ENCODE peak calls at places on chromosomes 16 and 17, in five cellular contexts. One of them, this sample, is unnamed.

GRCh38 chr17:71600137-71600789 is 520.6 kb upstream of the SOX9 start:
- DNase-seq in K562: no peak
- DNase-seq in H1: no peak
- DNase-seq in HepG2: no peak
- DNase-seq in endothelial cell of umbilical vein: no peak
- DNase-seq in this sample: no peak

GRCh38 chr17:12765544-12765943 is 23.8 kb upstream of the ARHGAP44 start:
- DNase-seq in K562: peak; percentile 15
- DNase-seq in HepG2: no peak
- DNase-seq in H1: no peak
- DNase-seq in endothelial cell of umbilical vein: no peak
- DNase-seq in this sample: peak; percentile 55

GRCh38 chr17:7885357-7886226 is 3.0 kb upstream of the CHD3 start:
- DNase-seq in HepG2: no peak
- DNase-seq in endothelial cell of umbilical vein: peak; percentile 50
- DNase-seq in K562: peak; percentile 82
- DNase-seq in H1: no peak
- DNase-seq in this sample: peak; percentile 48

GRCh38 chr16:50293994-50294855 is 27.9 kb downstream of the ADCY7 start:
- DNase-seq in endothelial cell of umbilical vein: no peak
- DNase-seq in K562: no peak
- DNase-seq in HepG2: no peak
- DNase-seq in H1: no peak
- DNase-seq in this sample: no peak

GRCh38 chr17:42323268-42323773 is 35.0 kb downstream of the STAT5A start:
- DNase-seq in endothelial cell of umbilical vein: no peak
- DNase-seq in K562: no peak
- DNase-seq in HepG2: no peak
- DNase-seq in H1: no peak
- DNase-seq in this sample: no peak

GRCh38 chr17:562174-562573 is 152.5 kb downstream of the VPS53 start:
- DNase-seq in H1: no peak
- DNase-seq in endothelial cell of umbilical vein: peak; percentile 83
- DNase-seq in K562: no peak
- DNase-seq in HepG2: no peak
- DNase-seq in this sample: no peak

GRCh38 chr17:32426894-32427293 is 17.4 kb upstream of the PSMD11 start:
- DNase-seq in endothelial cell of umbilical vein: no peak
- DNase-seq in H1: no peak
- DNase-seq in HepG2: no peak
- DNase-seq in K562: no peak
- DNase-seq in this sample: no peak

GRCh38 chr17:43324205-43324893 is 74.4 kb upstream of the ARL4D start:
- DNase-seq in H1: no peak
- DNase-seq in K562: no peak
- DNase-seq in endothelial cell of umbilical vein: peak; percentile 9
- DNase-seq in HepG2: no peak
- DNase-seq in this sample: peak; percentile 58

GRCh38 chr16:31186930-31187807 is 7.2 kb downstream of the FUS start:
- DNase-seq in K562: no peak
- DNase-seq in endothelial cell of umbilical vein: no peak
- DNase-seq in H1: no peak
- DNase-seq in HepG2: no peak
- DNase-seq in this sample: no peak

GRCh38 chr17:4492762-4493561 is 5.7 kb upstream of the SPNS2 start:
- DNase-seq in endothelial cell of umbilical vein: peak; percentile 54
- DNase-seq in K562: peak; percentile 67
- DNase-seq in HepG2: peak; percentile 61
- DNase-seq in H1: peak; percentile 38
- DNase-seq in this sample: peak; percentile 51

GRCh38 chr16:506246-506546 is 21.3 kb upstream of the CAPN15 start:
- DNase-seq in K562: no peak
- DNase-seq in H1: no peak
- DNase-seq in endothelial cell of umbilical vein: no peak
- DNase-seq in HepG2: no peak
- DNase-seq in this sample: no peak

GRCh38 chr17:14664511-14664910 is 363.6 kb downstream of the HS3ST3B1 start:
- DNase-seq in endothelial cell of umbilical vein: no peak
- DNase-seq in H1: no peak
- DNase-seq in HepG2: no peak
- DNase-seq in K562: no peak
- DNase-seq in this sample: no peak

GRCh38 chr16:13298676-13299075 is 397.3 kb downstream of the SHISA9 start:
- DNase-seq in HepG2: no peak
- DNase-seq in K562: no peak
- DNase-seq in H1: no peak
- DNase-seq in endothelial cell of umbilical vein: no peak
- DNase-seq in this sample: no peak

GRCh38 chr17:15941781-15942180 is 3.1 kb upstream of the ADORA2B start:
- DNase-seq in K562: no peak
- DNase-seq in endothelial cell of umbilical vein: no peak
- DNase-seq in H1: no peak
- DNase-seq in HepG2: no peak
- DNase-seq in this sample: no peak

GRCh38 chr17:72466606-72467005 is 345.8 kb downstream of the SOX9 start:
- DNase-seq in K562: no peak
- DNase-seq in HepG2: no peak
- DNase-seq in H1: no peak
- DNase-seq in endothelial cell of umbilical vein: no peak
- DNase-seq in this sample: no peak

GRCh38 chr17:81491193-81491592 is 21.4 kb downstream of the ACTG1 start:
- DNase-seq in HepG2: no peak
- DNase-seq in K562: peak; percentile 38
- DNase-seq in endothelial cell of umbilical vein: no peak
- DNase-seq in H1: no peak
- DNase-seq in this sample: peak; percentile 60

GRCh38 chr16:79915264-79916160 is 315.0 kb upstream of the MAF start:
- DNase-seq in endothelial cell of umbilical vein: no peak
- DNase-seq in H1: no peak
- DNase-seq in HepG2: no peak
- DNase-seq in K562: no peak
- DNase-seq in this sample: no peak

GRCh38 chr16:81994485-81994884 is 16.8 kb downstream of the SDR42E1 start:
- DNase-seq in H1: no peak
- DNase-seq in endothelial cell of umbilical vein: no peak
- DNase-seq in HepG2: no peak
- DNase-seq in K562: peak; percentile 35
- DNase-seq in this sample: peak; percentile 23

GRCh38 chr17:29179232-29180036 is 764 bp downstream of the MYO18A start:
- DNase-seq in K562: peak; percentile 97
- DNase-seq in endothelial cell of umbilical vein: peak; percentile 24
- DNase-seq in H1: peak; percentile 70
- DNase-seq in HepG2: peak; percentile 89
- DNase-seq in this sample: peak; percentile 79

GRCh38 chr17:36921131-36921851 is 16.0 kb upstream of the LHX1 start:
- DNase-seq in K562: peak; percentile 54
- DNase-seq in HepG2: peak; percentile 23
- DNase-seq in H1: no peak
- DNase-seq in endothelial cell of umbilical vein: no peak
- DNase-seq in this sample: peak; percentile 89

GRCh38 chr16:8661703-8662102 is 12.7 kb upstream of the ABAT start:
- DNase-seq in H1: no peak
- DNase-seq in K562: no peak
- DNase-seq in endothelial cell of umbilical vein: no peak
- DNase-seq in HepG2: no peak
- DNase-seq in this sample: no peak

GRCh38 chr16:72995151-72995881 is 52.6 kb downstream of the ZFHX3 start:
- DNase-seq in H1: peak; percentile 23
- DNase-seq in endothelial cell of umbilical vein: no peak
- DNase-seq in K562: peak; percentile 38
- DNase-seq in HepG2: no peak
- DNase-seq in this sample: peak; percentile 56

GRCh38 chr16:27426423-27427408 is 24.7 kb downstream of the IL21R start:
- DNase-seq in K562: peak; percentile 54
- DNase-seq in endothelial cell of umbilical vein: peak; percentile 36
- DNase-seq in H1: no peak
- DNase-seq in HepG2: peak; percentile 60
- DNase-seq in this sample: no peak

GRCh38 chr16:49862694-49863093 is 6.8 kb upstream of the ZNF423 start:
- DNase-seq in K562: no peak
- DNase-seq in HepG2: no peak
- DNase-seq in endothelial cell of umbilical vein: no peak
- DNase-seq in H1: no peak
- DNase-seq in this sample: no peak

GRCh38 chr17:79979201-79979840 is 56.4 kb downstream of the TBC1D16 start:
- DNase-seq in K562: no peak
- DNase-seq in HepG2: no peak
- DNase-seq in endothelial cell of umbilical vein: no peak
- DNase-seq in H1: no peak
- DNase-seq in this sample: no peak

GRCh38 chr17:835263-835662 is 53.1 kb downstream of the MRM3 start:
- DNase-seq in HepG2: peak; percentile 47
- DNase-seq in H1: peak; percentile 23
- DNase-seq in endothelial cell of umbilical vein: peak; percentile 37
- DNase-seq in K562: no peak
- DNase-seq in this sample: no peak

DNA sequence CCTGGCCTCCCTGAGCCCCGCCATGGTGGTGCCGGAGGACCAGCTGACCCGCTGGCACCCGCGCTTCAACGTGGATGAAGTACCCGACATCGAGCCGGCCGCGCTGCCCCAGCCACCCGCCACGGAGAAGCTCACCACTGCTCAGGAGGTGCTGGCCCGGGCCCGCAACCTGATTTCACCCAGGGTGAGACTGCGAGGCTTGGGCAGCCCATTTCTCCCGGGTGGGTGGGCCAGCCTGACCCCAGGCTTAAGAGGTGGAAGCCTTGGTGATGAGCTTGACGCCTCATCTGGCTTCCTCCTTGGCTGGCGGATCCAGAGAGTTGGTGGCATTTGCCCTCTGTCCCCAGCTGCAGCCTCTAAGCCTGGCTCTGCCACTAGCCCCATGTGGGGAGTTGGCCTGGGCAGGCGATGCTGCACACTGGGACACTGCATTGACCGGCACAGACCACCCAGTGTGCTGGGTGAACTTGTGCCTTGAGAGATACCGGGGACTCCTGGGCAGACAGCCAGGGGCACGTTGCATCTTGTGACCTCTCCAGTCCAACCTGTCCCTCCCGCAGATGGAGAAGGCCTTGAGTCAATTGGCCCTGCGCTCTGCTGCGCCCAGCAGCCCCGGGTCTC is 3.0 kb downstream of the CDT1 start:
- DNase-seq in H1: no peak
- DNase-seq in HepG2: no peak
- DNase-seq in K562: no peak
- DNase-seq in endothelial cell of umbilical vein: no peak
- DNase-seq in this sample: no peak
- TF ChIP-seq JUN in H1: no peak
- TF ChIP-seq JUN in HepG2: no peak
- TF ChIP-seq JUN in K562: no peak
- TF ChIP-seq JUN in endothelial cell of umbilical vein: no peak
- TF ChIP-seq JUN in this sample: no peak

GRCh38 chr17:60165223-60165622 is 15.4 kb downstream of the CA4 start:
- DNase-seq in H1: no peak
- DNase-seq in HepG2: no peak
- DNase-seq in endothelial cell of umbilical vein: no peak
- DNase-seq in K562: no peak
- DNase-seq in this sample: peak; percentile 2
- H3K27ac ChIP-seq in H1: no peak overlapping the region
- H3K27ac ChIP-seq in HepG2: no peak overlapping the region
- H3K27ac ChIP-seq in endothelial cell of umbilical vein: no peak overlapping the region
- H3K27ac ChIP-seq in K562: no peak overlapping the region
- H3K27ac ChIP-seq in this sample: no peak overlapping the region

GRCh38 chr17:68314916-68315535 is 23.7 kb downstream of the ARSG start:
- DNase-seq in H1: no peak
- DNase-seq in HepG2: no peak
- DNase-seq in K562: no peak
- DNase-seq in endothelial cell of umbilical vein: no peak
- DNase-seq in this sample: no peak
- TF ChIP-seq JUN in H1: no peak
- TF ChIP-seq JUN in HepG2: no peak
- TF ChIP-seq JUN in K562: no peak
- TF ChIP-seq JUN in endothelial cell of umbilical vein: no peak
- TF ChIP-seq JUN in this sample: no peak

GRCh38 chr16:84778720-84779119 is 41.1 kb upstream of the CRISPLD2 start:
- DNase-seq in H1: no peak
- DNase-seq in HepG2: no peak
- DNase-seq in endothelial cell of umbilical vein: no peak
- DNase-seq in K562: no peak
- DNase-seq in this sample: no peak
- H3K27ac ChIP-seq in H1: no peak overlapping the region
- H3K27ac ChIP-seq in HepG2: no peak overlapping the region
- H3K27ac ChIP-seq in endothelial cell of umbilical vein: no peak overlapping the region
- H3K27ac ChIP-seq in K562: no peak overlapping the region
- H3K27ac ChIP-seq in this sample: no peak overlapping the region

GRCh38 chr17:40614431-40615294 is 33.0 kb downstream of the SMARCE1 start:
- DNase-seq in K562: no peak
- DNase-seq in endothelial cell of umbilical vein: no peak
- DNase-seq in H1: no peak
- DNase-seq in HepG2: no peak
- DNase-seq in this sample: no peak

GRCh38 chr17:40613755-40614154 is 33.9 kb downstream of the SMARCE1 start:
- DNase-seq in K562: no peak
- DNase-seq in endothelial cell of umbilical vein: no peak
- DNase-seq in HepG2: no peak
- DNase-seq in H1: no peak
- DNase-seq in this sample: no peak

GRCh38 chr17:40616592-40616991 is 31.0 kb downstream of the SMARCE1 start:
- DNase-seq in H1: no peak
- DNase-seq in K562: no peak
- DNase-seq in HepG2: no peak
- DNase-seq in endothelial cell of umbilical vein: no peak
- DNase-seq in this sample: no peak

GRCh38 chr17:40615989-40616476 is 31.6 kb downstream of the SMARCE1 start:
- DNase-seq in HepG2: no peak
- DNase-seq in K562: no peak
- DNase-seq in H1: no peak
- DNase-seq in endothelial cell of umbilical vein: no peak
- DNase-seq in this sample: no peak

GRCh38 chr17:40615295-40615988 is 32.2 kb downstream of the SMARCE1 start:
- DNase-seq in K562: peak; percentile 75
- DNase-seq in endothelial cell of umbilical vein: peak; percentile 26
- DNase-seq in H1: peak; percentile 49
- DNase-seq in HepG2: peak; percentile 76
- DNase-seq in this sample: peak; percentile 84
- TF ChIP-seq JUN in K562: no peak
- TF ChIP-seq JUN in endothelial cell of umbilical vein: no peak
- TF ChIP-seq JUN in H1: no peak
- TF ChIP-seq JUN in HepG2: no peak
- TF ChIP-seq JUN in this sample: no peak

DNA sequence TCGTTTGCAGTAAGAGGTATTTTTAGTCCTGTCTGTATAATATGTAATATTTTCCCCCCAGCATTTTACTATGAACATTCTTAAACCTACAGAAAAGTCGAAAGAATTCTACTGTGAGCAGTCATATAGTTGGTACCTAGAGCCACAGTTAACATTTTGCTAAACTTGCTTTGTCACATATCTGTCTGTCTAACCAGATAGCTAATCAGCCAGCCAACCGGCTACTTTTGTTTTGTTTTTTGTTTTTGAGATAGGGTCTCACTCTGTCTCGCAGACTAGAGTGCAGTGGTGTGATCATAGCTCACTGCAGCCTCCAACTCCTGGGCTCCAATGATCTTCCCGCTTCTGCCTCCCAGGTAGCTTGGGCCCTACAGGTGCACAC is 73.3 kb downstream of the ABCC1 start:
- DNase-seq in H1: no peak
- DNase-seq in endothelial cell of umbilical vein: no peak
- DNase-seq in HepG2: no peak
- DNase-seq in K562: peak; percentile 81
- DNase-seq in this sample: no peak
- H3K27ac ChIP-seq in H1: no peak overlapping the region
- H3K27ac ChIP-seq in endothelial cell of umbilical vein: peak overlapping the region; percentile 91
- H3K27ac ChIP-seq in HepG2: peak overlapping the region; percentile 4
- H3K27ac ChIP-seq in K562: peak overlapping the region; percentile 100
- H3K27ac ChIP-seq in this sample: peak overlapping the region; percentile 95

This sample was measured in A549.